ENCODE peak calls at places on chromosomes 6 and 20, in four cellular contexts. Q, W, M and H are unnamed samples.

GRCh38 chr6:45447005-45447404 is 69.3 kb upstream of the SUPT3H start:
- DNase-seq in W (no peak), M (no peak), Q (no peak), H (no peak)

GRCh38 chr20:5675103-5676091 is 74.8 kb upstream of the SHLD1 start:
- DNase-seq in W (no peak), M (no peak), Q (no peak), H (no peak)

GRCh38 chr6:37862415-37862814 is 42.9 kb downstream of the ZFAND3 start:
- DNase-seq in Q (no peak), W (no peak), M (peak), H (peak)

GRCh38 chr20:41058007-41058673 is 29.5 kb downstream of the TOP1 start:
- DNase-seq in M (peak), Q (peak), W (no peak), H (no peak)

GRCh38 chr6:40166963-40167362 is 232.7 kb upstream of the MOCS1 start:
- DNase-seq in M (no peak), Q (no peak), W (no peak), H (no peak)

GRCh38 chr6:85096976-85097375 is 332.6 kb upstream of the TBX18 start:
- DNase-seq in W (no peak), Q (no peak), M (peak), H (no peak)

GRCh38 chr6:139037490-139037889 is 8.9 kb downstream of the ABRACL start:
- DNase-seq in Q (peak), M (no peak), W (no peak), H (no peak)

GRCh38 chr6:89518352-89519055 is 85.6 kb downstream of the ANKRD6 start:
- DNase-seq in W (no peak), Q (no peak), M (no peak), H (no peak)

GRCh38 chr20:7650081-7650480 is 290.2 kb downstream of the HAO1 start:
- DNase-seq in Q (no peak), M (no peak), W (no peak), H (no peak)

GRCh38 chr20:34876161-34877001 is at the start of gene ACSS2:
- DNase-seq in M (peak), W (peak), Q (peak), H (peak)

GRCh38 chr20:63337786-63338420 is 23.2 kb downstream of the CHRNA4 start:
- DNase-seq in Q (no peak), W (no peak), M (no peak), H (no peak)

GRCh38 chr20:19783966-19784401 is 25.9 kb downstream of the RIN2 start:
- DNase-seq in Q (peak), W (no peak), M (no peak), H (no peak)

GRCh38 chr6:78513856-78514255 is 353.5 kb upstream of the IRAK1BP1 start:
- DNase-seq in W (no peak), Q (no peak), M (peak), H (peak)

GRCh38 chr6:125073071-125073470 is 80.5 kb upstream of the TPD52L1 start:
- DNase-seq in Q (no peak), M (no peak), W (no peak), H (no peak)

GRCh38 chr20:44362466-44362940 is 7.0 kb downstream of the HNF4A start:
- DNase-seq in M (no peak), Q (no peak), W (no peak), H (no peak)

GRCh38 chr6:69735029-69735428 is 61.8 kb downstream of the LMBRD1 start:
- DNase-seq in W (no peak), M (no peak), Q (no peak), H (no peak)

GRCh38 chr6:14703586-14703985 is 542.3 kb upstream of the JARID2 start:
- DNase-seq in M (no peak), Q (peak), W (no peak), H (no peak)

GRCh38 chr6:71190809-71191208 is 97.8 kb upstream of the OGFRL1 start:
- DNase-seq in W (no peak), M (no peak), Q (peak), H (no peak)

GRCh38 chr6:34527751-34528670 is 28.1 kb downstream of the SPDEF start:
- DNase-seq in M (peak), W (no peak), Q (no peak), H (no peak)

GRCh38 chr20:56343861-56344381 is 14.9 kb upstream of the FAM210B start:
- DNase-seq in W (peak), M (peak), Q (peak), H (peak)

GRCh38 chr6:21137708-21138358 is 455.7 kb upstream of the SOX4 start:
- DNase-seq in W (no peak), M (no peak), Q (peak), H (no peak)

GRCh38 chr20:19944772-19945459 is 72.2 kb upstream of the NAA20 start:
- DNase-seq in Q (peak), M (no peak), W (no peak), H (no peak)

GRCh38 chr20:44762466-44763140 is 16.9 kb downstream of the KCNK15 start:
- DNase-seq in W (no peak), M (peak), Q (no peak), H (no peak)

GRCh38 chr6:137866200-137866913 is 702 bp upstream of the TNFAIP3 start:
- DNase-seq in Q (no peak), M (peak), W (peak), H (no peak)

GRCh38 chr20:31830406-31830981 is 11.3 kb downstream of the MYLK2 start:
- DNase-seq in M (no peak), Q (no peak), W (no peak), H (no peak)

GRCh38 chr6:36961441-36962430 is 7.2 kb downstream of the PI16 start:
- DNase-seq in W (no peak), M (no peak), Q (no peak), H (no peak)

GRCh38 chr6:1708820-1709612 is 99.3 kb downstream of the FOXC1 start:
- DNase-seq in W (no peak), Q (no peak), M (no peak), H (no peak)

GRCh38 chr20:31710423-31711250 is 12.0 kb downstream of the BCL2L1 start:
- DNase-seq in M (no peak), Q (no peak), W (no peak), H (no peak)

GRCh38 chr6:69305456-69305855 is 491.4 kb downstream of the LMBRD1 start:
- DNase-seq in Q (no peak), W (no peak), M (no peak), H (no peak)

GRCh38 chr6:105278035-105278434 is 98.2 kb upstream of the POPDC3 start:
- DNase-seq in W (no peak), M (no peak), Q (no peak), H (no peak)

DNA sequence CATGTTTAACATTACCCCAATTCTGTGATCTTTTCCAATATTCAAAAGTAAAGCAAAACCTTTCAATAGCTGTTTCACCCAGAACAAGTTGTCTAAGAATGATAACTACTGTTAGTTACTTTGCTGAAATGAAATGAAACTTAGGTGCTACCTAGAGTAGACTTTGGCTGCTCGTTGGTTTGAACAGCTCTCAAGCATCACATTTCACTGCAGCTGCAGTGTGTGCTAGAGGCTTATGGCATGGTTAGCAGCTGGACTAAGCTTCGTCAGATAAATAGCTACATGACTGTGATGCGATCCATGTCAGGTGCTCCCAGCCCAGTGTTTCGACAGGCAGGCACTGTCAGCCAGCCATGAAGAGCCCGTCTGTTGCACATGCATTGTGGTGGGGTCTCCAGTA is 201.1 kb downstream of the TFAP2B start:
- DNase-seq in M (no peak), W (no peak), Q (no peak), H (no peak)
- H4K5ac ChIP-seq in M (no peak), W (no peak), Q (no peak), H (no peak)

GRCh38 chr6:148580442-148580841 is 166.4 kb upstream of the UST start:
- DNase-seq in Q (no peak), M (no peak), W (no peak), H (no peak)
- H4K5ac ChIP-seq in Q (no peak), M (no peak), W (no peak), H (no peak)

GRCh38 chr6:9417400-9417799 is 982.1 kb upstream of the SLC35B3 start:
- DNase-seq in Q (no peak), M (no peak), W (no peak), H (no peak)
- H4K5ac ChIP-seq in Q (no peak), M (no peak), W (no peak), H (no peak)

DNA sequence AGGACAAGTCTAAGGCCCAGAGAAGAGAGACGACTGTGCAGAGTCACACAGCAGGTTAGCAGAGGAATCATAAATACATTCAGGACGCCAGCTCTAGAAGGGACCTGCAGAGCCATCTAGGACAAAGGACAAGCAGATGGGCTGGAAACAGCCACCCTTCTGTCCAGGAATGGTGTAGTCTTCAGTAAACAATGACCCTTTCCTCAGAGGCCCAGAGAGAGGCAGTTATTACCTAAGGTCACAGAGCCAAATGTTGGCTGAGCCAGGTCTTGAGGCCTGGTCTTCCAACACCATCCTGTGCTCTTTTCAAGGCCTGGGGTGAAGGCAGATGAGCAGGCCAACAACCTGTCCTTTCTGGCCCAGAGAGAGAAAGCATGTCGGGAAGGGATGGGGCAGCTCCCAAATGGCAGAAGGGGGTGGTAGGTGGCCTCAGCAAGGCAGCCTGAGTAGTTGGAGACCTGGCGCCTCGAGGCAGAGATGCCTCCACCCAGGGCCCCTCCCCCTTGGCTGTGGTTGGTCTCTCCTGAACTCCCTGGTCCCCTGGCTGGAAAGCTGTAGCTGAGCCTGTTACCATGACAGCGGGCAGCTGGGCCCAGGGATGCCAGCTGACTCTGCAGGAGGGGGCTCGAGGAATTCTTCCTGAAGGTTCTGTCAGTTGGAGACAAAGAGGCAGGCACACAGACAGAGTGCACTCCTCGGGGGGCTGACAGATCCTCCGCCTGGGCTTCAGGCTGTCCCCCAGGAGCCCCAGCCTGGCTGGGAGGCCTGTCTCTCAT is 24.8 kb downstream of the EPB41L1 start:
- DNase-seq in W (peak), M (peak), Q (no peak), H (no peak)
- H4K5ac ChIP-seq in W (no peak), M (no peak), Q (no peak), H (no peak)